ENCODE peak calls at places on chromosomes 1 and 21, in seven cellular contexts. P is right lobe of liver; V is CD8-positive, alpha-beta memory T cell; E is DND-41; X is heart left ventricle; I is OCI-LY7; D is psoas muscle. G is an unnamed sample.

GRCh38 chr21:45102391-45102932 is 28.1 kb downstream of the ADARB1 start:
- DNase-seq in P (no peak), V (no peak), E (no peak), X (no peak), I (peak; percentile 36), D (no peak), G (no peak)

GRCh38 chr1:197781998-197782718 is 6.9 kb upstream of the DENND1B start:
- DNase-seq in P (no peak), V (no peak), E (no peak), X (no peak), I (no peak), D (no peak), G (no peak)

GRCh38 chr1:11961230-11961629 is 19.0 kb upstream of the MFN2 start:
- DNase-seq in P (no peak), V (no peak), E (no peak), X (no peak), I (no peak), D (no peak), G (no peak)

GRCh38 chr1:92298213-92298572 is 594 bp downstream of the GLMN start:
- DNase-seq in P (no peak), V (no peak), E (no peak), X (no peak), I (no peak), D (no peak), G (no peak)

GRCh38 chr1:7298749-7299151 is 472.3 kb upstream of the VAMP3 start:
- DNase-seq in P (no peak), V (no peak), E (no peak), X (no peak), I (no peak), D (no peak), G (no peak)

GRCh38 chr1:3471356-3472087 is 17.1 kb downstream of the ARHGEF16 start:
- DNase-seq in P (peak; percentile 61), V (no peak), E (no peak), X (peak; percentile 57), I (no peak), D (peak; percentile 38), G (no peak)

GRCh38 chr1:15384301-15384901 is 25.3 kb upstream of the EFHD2 start:
- DNase-seq in P (no peak), V (no peak), E (no peak), X (no peak), I (no peak), D (no peak), G (no peak)

GRCh38 chr1:173137116-173137515 is 70.0 kb downstream of the TNFSF4 start:
- DNase-seq in P (no peak), V (no peak), E (no peak), X (no peak), I (no peak), D (no peak), G (no peak)

GRCh38 chr21:38267991-38268858 is 11.4 kb downstream of the KCNJ15 start:
- DNase-seq in P (peak; percentile 58), V (no peak), E (no peak), X (no peak), I (no peak), D (no peak), G (no peak)

GRCh38 chr1:41367102-41367537 is 5.9 kb downstream of the FOXO6 start:
- DNase-seq in P (no peak), V (no peak), E (no peak), X (no peak), I (no peak), D (no peak), G (no peak)

GRCh38 chr1:180643693-180644092 is 11.9 kb downstream of the XPR1 start:
- DNase-seq in P (no peak), V (no peak), E (no peak), X (peak; percentile 35), I (no peak), D (no peak), G (no peak)

GRCh38 chr1:54965624-54966340 is 14.6 kb upstream of the TMEM61 start:
- DNase-seq in P (no peak), V (no peak), E (no peak), X (peak; percentile 61), I (peak; percentile 48), D (peak; percentile 62), G (no peak)

GRCh38 chr1:206714331-206715058 is 29.8 kb downstream of the MAPKAPK2 start:
- DNase-seq in P (no peak), V (peak; percentile 37), E (no peak), X (no peak), I (no peak), D (no peak), G (peak; percentile 75)

GRCh38 chr21:45883090-45883489 is 98.5 kb upstream of the COL6A1 start:
- DNase-seq in P (no peak), V (no peak), E (no peak), X (no peak), I (no peak), D (no peak), G (no peak)

GRCh38 chr1:230158422-230159291 is 91.6 kb downstream of the GALNT2 start:
- DNase-seq in P (peak; percentile 86), V (no peak), E (no peak), X (peak; percentile 24), I (no peak), D (no peak), G (no peak)

GRCh38 chr1:21944261-21945074 is 7.4 kb upstream of the HSPG2 start:
- DNase-seq in P (no peak), V (no peak), E (no peak), X (no peak), I (no peak), D (no peak), G (no peak)
- H3K27ac ChIP-seq in P (no peak overlapping the region), V (no peak overlapping the region), E (no peak overlapping the region), X (peak overlapping the region; percentile 73), I (no peak overlapping the region), D (no peak overlapping the region), G (no peak overlapping the region)

DNA sequence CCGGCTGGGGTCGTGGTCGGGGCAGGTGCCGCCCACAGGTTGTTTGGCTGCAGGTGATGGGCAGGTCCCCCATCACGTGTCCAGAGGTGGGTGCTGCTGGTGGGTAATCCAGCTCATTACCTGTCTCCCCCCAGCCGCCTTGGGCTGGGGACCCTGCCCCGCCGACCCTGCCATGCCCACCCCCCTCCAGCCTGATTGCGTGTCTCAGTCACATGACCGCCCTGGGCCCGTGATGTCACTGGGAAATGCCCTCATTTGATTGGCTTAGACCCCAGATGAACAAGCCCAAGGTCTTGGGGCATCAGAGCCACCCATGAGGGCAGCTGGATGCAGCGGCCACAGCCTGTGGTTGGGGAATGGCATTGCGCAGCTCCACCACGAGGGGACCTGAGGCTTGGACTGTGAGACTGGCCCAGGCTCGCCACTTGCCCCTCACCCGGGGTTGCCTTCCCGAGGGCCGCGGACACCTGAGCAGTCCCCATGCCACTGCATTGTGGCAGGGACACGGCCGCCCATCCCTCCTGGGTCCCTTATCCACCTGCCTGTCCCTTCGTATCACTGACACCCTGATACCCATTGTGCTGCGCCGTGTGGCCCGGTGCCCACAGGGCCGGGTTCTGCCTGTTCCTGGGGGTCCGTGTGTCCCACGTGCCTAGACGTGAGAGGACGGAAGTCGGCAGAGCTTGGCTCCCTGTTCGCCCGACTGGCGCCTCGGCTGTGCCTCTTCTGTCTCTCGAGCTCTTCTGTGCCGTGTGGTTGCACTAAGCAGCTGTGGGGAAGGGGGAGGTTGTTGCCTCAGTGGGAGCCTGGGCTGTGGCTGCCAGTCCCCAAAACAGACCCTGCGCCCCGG is 68.0 kb downstream of the FAAP20 start:
- DNase-seq in P (peak; percentile 49), V (no peak), E (peak; percentile 40), X (no peak), I (no peak), D (no peak), G (no peak)
- H3K4me1 ChIP-seq in P (no peaks in the 10 kb centered on the region), V (peaks cover 6% of the 10 kb centered on the region), E (peaks cover 7% of the 10 kb centered on the region), X (no peaks in the 10 kb centered on the region), I (no peaks in the 10 kb centered on the region), D (no peaks in the 10 kb centered on the region), G (peaks cover 17% of the 10 kb centered on the region)

GRCh38 chr1:93909146-93910050 is at the start of gene GCLM:
- DNase-seq in P (peak; percentile 96), V (peak; percentile 91), E (peak; percentile 93), X (peak; percentile 92), I (peak; percentile 93), D (peak; percentile 96), G (peak; percentile 90)

GRCh38 chr1:93905734-93906133 is 3.5 kb downstream of the GCLM start:
- DNase-seq in P (no peak), V (no peak), E (no peak), X (no peak), I (no peak), D (no peak), G (no peak)

GRCh38 chr1:93906480-93906879 is 2.8 kb downstream of the GCLM start:
- DNase-seq in P (no peak), V (no peak), E (no peak), X (no peak), I (no peak), D (no peak), G (no peak)

GRCh38 chr1:93908394-93909145 is 660 bp downstream of the GCLM start:
- DNase-seq in P (peak; percentile 90), V (peak; percentile 40), E (peak; percentile 60), X (peak; percentile 41), I (peak; percentile 74), D (peak; percentile 44), G (peak; percentile 67)

GRCh38 chr1:93907718-93908117 is 1.5 kb downstream of the GCLM start:
- DNase-seq in P (peak; percentile 61), V (no peak), E (no peak), X (no peak), I (no peak), D (peak; percentile 21), G (no peak)
- H3K27ac ChIP-seq in P (peak overlapping the region; percentile 91), V (peak overlapping the region; percentile 87), E (no peak overlapping the region), X (no peak overlapping the region), I (no peak overlapping the region), D (no peak overlapping the region), G (no peak overlapping the region)

GRCh38 chr1:150564051-150564991 is 15.1 kb downstream of the MCL1 start:
- DNase-seq in P (no peak), V (no peak), E (no peak), X (no peak), I (no peak), D (no peak), G (peak; percentile 52)

GRCh38 chr1:150567717-150568561 is 11.5 kb downstream of the MCL1 start:
- DNase-seq in P (peak; percentile 81), V (no peak), E (peak; percentile 77), X (peak; percentile 73), I (peak; percentile 78), D (peak; percentile 82), G (no peak)

GRCh38 chr1:150568567-150568966 is 10.8 kb downstream of the MCL1 start:
- DNase-seq in P (no peak), V (no peak), E (no peak), X (no peak), I (peak; percentile 52), D (no peak), G (no peak)

GRCh38 chr1:150567341-150567716 is 12.1 kb downstream of the MCL1 start:
- DNase-seq in P (no peak), V (no peak), E (peak; percentile 73), X (no peak), I (peak; percentile 64), D (no peak), G (peak; percentile 83)

DNA sequence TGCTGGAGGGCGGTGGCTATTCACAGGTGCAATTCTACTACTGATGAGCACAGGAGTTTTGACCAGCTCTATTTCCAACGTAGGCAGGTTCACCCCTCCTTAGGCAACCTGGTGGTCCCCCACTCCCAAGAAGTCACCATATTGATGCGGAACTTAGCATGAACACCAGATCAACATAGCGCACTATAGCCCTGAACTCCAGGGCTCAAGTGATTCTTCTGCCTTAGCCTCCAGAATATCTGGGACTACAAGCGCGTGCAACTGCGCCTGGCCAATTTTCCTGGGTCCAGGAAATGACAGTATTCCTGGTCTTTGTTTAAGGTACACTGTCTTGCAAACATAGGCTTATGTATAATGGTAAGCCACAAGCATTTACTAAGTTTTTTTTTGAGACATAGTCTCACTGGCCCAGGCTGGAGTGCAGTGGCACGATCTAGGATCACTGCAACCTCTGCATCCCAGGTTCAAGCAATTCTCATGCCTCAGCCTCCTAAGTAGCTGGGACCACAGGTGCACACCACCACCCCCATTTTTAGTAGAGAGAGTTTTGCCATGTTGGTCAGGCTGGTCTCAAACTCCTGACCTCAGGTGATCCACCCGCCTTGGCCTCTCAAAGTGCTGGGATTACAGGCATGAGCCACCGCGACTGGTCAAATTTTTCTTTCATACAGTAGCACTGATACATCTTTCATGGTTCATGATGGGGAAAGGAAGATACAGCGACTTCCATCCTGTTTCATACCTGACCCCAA is 12.6 kb downstream of the MCL1 start:
- DNase-seq in P (no peak), V (no peak), E (no peak), X (no peak), I (no peak), D (no peak), G (no peak)
- H3K4me1 ChIP-seq in P (peaks cover 70% of the 10 kb centered on the region), V (peaks cover 92% of the 10 kb centered on the region), E (peaks cover 75% of the 10 kb centered on the region), X (peaks cover 38% of the 10 kb centered on the region), I (peaks cover 95% of the 10 kb centered on the region), D (peaks cover 80% of the 10 kb centered on the region), G (peaks cover 90% of the 10 kb centered on the region)